ENCODE peak calls at places on chromosomes 2 and 18, in four cellular contexts. W, N, K and L are unnamed samples.
A peak's percentile ranks its signal among the peaks of the same experiment; 100 is the strongest.

GRCh38 chr2:126496493-126496892 is 159.5 kb upstream of the GYPC start:
- DNase-seq in W (no peak), N (no peak), K (no peak), L (no peak)

GRCh38 chr2:46539327-46540276 is 60.2 kb downstream of the TMEM247 start:
- DNase-seq in W (no peak), N (peak; percentile 43), K (no peak), L (no peak)

GRCh38 chr2:120175000-120175581 is 48.1 kb downstream of the TMEM185B start:
- DNase-seq in W (no peak), N (peak; percentile 74), K (peak; percentile 70), L (peak; percentile 25)

GRCh38 chr2:173134703-173135102 is 59.1 kb downstream of the MAP3K20 start:
- DNase-seq in W (no peak), N (no peak), K (no peak), L (no peak)

GRCh38 chr2:240215676-240216051 is 75.2 kb upstream of the OTOS start:
- DNase-seq in W (no peak), N (no peak), K (no peak), L (no peak)

GRCh38 chr18:59918320-59918755 is 18.5 kb downstream of the PMAIP1 start:
- DNase-seq in W (no peak), N (peak; percentile 49), K (no peak), L (no peak)

GRCh38 chr18:71293322-71293721 is 1004.5 kb downstream of the SOCS6 start:
- DNase-seq in W (no peak), N (no peak), K (no peak), L (no peak)

GRCh38 chr2:176134045-176134444 is 4.5 kb downstream of the HOXD8 start:
- DNase-seq in W (no peak), N (no peak), K (no peak), L (no peak)

GRCh38 chr18:331231-331771 is 63.5 kb upstream of the THOC1 start:
- DNase-seq in W (no peak), N (no peak), K (no peak), L (no peak)

GRCh38 chr18:37778417-37779165 is 213.0 kb upstream of the CELF4 start:
- DNase-seq in W (peak; percentile 84), N (peak; percentile 78), K (peak; percentile 37), L (peak; percentile 17)

GRCh38 chr2:27627963-27628766 is 647 bp downstream of the CCDC121 start:
- DNase-seq in W (no peak), N (no peak), K (peak; percentile 45), L (peak; percentile 42)

GRCh38 chr2:108270768-108271506 is 17.8 kb upstream of the SULT1C2 start:
- DNase-seq in W (no peak), N (no peak), K (peak; percentile 49), L (no peak)

GRCh38 chr2:152505495-152505906 is 170.5 kb downstream of the FMNL2 start:
- DNase-seq in W (no peak), N (no peak), K (no peak), L (peak; percentile 92)

GRCh38 chr2:216992056-216992455 is 132.2 kb upstream of the TNP1 start:
- DNase-seq in W (no peak), N (no peak), K (no peak), L (no peak)

GRCh38 chr2:216002274-216002673 is 11.1 kb downstream of the MREG start:
- DNase-seq in W (no peak), N (no peak), K (no peak), L (no peak)

GRCh38 chr2:164164602-164165001 is 428.8 kb upstream of the FIGN start:
- DNase-seq in W (no peak), N (no peak), K (no peak), L (no peak)

GRCh38 chr18:49723648-49724180 is 89.6 kb downstream of the ACAA2 start:
- DNase-seq in W (no peak), N (no peak), K (peak; percentile 80), L (peak; percentile 28)

GRCh38 chr2:237022533-237022932 is 63.2 kb upstream of the COPS8 start:
- DNase-seq in W (no peak), N (no peak), K (no peak), L (no peak)

GRCh38 chr2:212242739-212243138 is 295.9 kb downstream of the ERBB4 start:
- DNase-seq in W (no peak), N (no peak), K (no peak), L (no peak)

GRCh38 chr2:199462167-199462976 is 4.6 kb upstream of the SATB2 start:
- DNase-seq in W (no peak), N (peak; percentile 35), K (no peak), L (no peak)

GRCh38 chr2:199459286-199460100 is 1.8 kb upstream of the SATB2 start:
- DNase-seq in W (peak; percentile 82), N (peak; percentile 83), K (peak; percentile 88), L (no peak)

GRCh38 chr2:199460101-199460671 is 2.4 kb upstream of the SATB2 start:
- DNase-seq in W (no peak), N (no peak), K (no peak), L (no peak)

GRCh38 chr2:199461455-199462166 is 3.9 kb upstream of the SATB2 start:
- DNase-seq in W (no peak), N (peak; percentile 31), K (no peak), L (no peak)

DNA sequence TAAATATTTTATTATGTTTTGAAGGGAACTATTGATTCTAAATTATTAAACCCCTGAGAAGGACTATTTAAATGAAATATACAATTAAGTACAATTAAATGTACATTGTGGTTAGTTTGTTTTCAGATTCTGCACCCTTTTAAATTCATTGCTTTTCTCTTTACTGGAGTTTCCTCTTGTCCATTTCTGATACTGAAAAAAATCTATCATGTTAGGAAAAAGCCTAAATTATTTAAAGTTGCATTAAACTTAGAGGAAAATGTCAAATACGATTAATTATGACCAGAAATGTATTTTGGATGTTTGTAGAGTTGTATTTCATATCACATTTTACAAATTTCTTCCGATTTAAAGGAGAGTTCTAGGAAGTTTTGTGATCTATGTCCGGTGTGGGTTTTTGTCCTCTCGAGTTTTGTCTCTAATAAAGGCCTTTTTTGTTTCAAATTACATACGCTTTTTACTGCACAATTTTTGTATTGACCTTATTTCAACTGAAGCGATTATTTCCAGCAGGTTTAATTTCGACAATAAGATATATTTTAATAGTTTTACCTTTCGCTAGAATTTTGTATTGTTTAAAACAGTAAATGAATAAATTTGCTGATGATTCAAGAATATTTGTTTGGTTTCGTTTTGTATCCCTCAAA is 3.2 kb upstream of the SATB2 start:
- DNase-seq in W (no peak), N (no peak), K (no peak), L (no peak)
- TF ChIP-seq SIN3A in W (no peak), N (no peak), K (no peak), L (no peak)

DNA sequence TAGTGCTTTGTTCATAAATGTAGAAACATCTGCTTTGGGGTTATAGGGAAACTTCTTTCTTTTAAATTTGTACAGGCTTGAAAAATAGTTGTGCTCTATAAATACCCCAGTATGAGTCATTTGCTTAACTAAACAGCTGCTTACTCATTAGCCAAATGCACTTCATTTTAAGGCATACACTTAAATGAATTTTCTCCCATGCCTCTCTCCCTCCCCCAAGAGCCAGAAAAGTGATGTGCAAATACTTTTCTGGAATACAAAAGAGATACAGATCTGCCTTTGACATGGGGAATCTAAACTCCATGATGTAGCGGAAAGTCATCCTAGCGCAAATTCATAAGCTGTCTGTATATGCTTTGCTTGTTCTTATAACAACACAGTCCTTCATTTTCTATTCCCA is 469.4 kb downstream of the DLGAP1 start:
- DNase-seq in W (no peak), N (no peak), K (no peak), L (no peak)
- TF ChIP-seq CTCF in W (no peak), N (no peak), K (no peak), L (no peak)

DNA sequence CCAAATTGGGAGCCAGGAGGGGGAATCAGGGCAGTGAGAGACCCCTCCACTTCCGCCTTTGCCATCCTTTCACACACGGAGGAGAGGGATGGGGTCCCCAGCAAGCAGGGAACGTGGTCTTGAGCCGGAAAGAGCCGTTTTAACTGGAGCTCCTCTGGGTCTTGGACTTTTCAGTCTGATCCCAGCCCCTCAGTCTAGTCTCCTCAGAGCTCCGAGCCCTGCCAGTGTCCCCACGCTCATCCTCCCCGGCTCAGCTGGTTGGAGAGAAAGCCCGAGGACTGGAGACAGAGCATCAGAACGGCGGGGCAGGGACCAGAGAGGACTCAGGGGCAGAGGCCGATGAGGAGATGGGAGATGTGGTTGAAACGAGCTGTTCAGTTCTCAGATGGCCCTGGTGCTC is 26.1 kb upstream of the OTOF start:
- DNase-seq in W (no peak), N (no peak), K (no peak), L (no peak)
- H3K4me3 ChIP-seq in W (peak overlapping the region; percentile 44), N (no peak overlapping the region), K (no peak overlapping the region), L (peak overlapping the region; percentile 60)

DNA sequence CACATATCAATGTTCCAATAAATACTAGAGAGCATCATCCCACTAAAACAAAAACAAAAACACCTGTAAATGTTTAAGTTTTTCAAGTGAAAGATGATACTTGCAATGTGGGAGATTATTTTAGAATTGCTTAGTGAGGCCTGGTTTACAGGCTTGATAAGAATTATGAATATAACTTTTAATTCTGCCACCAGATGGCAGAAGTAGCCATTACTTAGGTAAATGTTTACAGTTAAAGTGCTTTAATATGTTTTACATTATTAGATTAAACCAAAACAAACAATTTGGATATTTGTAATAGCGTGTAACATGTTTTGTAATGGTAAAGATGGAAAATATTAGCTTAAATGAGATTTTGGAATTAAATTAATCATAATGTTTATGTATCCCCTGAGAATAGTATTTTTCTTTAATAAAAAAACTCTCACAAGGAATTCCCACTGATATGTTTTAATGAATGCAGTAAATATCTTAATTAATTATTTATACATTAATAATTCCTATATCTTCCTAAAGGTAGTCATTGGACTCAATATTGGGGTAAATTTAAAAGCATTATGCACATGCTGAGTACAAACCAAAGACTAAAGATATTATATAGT is 522.0 kb downstream of the SPAG16 start:
- DNase-seq in W (no peak), N (peak; percentile 27), K (peak; percentile 9), L (no peak)
- TF ChIP-seq SIN3A in W (no peak), N (no peak), K (no peak), L (no peak)

GRCh38 chr2:63791387-63791786 is 50.3 kb upstream of the UGP2 start:
- DNase-seq in W (no peak), N (no peak), K (no peak), L (no peak)
- TF ChIP-seq CTCF in W (no peak), N (no peak), K (no peak), L (no peak)

DNA sequence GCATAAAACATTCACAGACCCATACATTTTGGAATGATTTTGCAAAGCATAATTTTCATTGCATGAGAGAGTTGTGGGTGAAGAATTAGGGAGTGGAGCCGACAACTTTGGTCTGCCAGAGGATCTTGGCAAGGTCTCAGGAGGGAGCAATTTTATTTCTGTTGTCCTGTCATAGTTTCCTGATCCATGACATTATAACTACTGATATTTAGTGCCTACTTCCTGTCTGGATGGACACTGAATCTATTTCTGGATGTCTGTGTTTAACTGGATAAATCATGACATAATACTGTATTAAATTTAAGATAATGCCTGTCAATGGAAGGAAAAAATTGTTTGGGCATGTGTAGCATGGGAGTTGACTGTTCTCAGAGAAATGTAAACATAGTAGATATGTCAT is 2.5 kb downstream of the ITGA4 start:
- DNase-seq in W (no peak), N (no peak), K (no peak), L (no peak)
- H3K4me3 ChIP-seq in W (no peak overlapping the region), N (no peak overlapping the region), K (no peak overlapping the region), L (no peak overlapping the region)

GRCh38 chr2:30957591-30957990 is 150.3 kb upstream of the CAPN13 start:
- DNase-seq in W (no peak), N (no peak), K (no peak), L (no peak)
- TF ChIP-seq SIN3A in W (no peak), N (no peak), K (no peak), L (no peak)

DNA sequence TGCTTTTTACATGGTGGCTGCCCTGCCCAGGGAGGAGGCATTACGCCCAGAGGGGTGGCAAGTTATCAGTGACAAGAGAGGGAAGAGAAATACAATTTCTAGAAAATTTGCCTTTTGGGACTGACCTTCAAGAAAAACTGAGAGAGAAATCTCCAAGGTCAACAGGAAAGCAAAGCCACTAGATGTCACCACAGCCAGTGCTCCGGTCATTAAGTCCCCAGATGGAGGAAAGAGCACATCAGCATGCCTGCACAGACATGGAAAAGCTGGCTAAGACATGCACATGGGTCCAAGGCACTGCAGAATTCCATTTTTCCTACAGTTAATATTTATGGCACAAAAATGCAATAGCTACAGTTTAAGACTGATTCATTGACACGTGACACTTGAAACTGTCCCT is 21.0 kb downstream of the FHL2 start:
- DNase-seq in W (no peak), N (peak; percentile 64), K (no peak), L (no peak)
- TF ChIP-seq CTCF in W (peak; percentile 25), N (peak; percentile 32), K (peak; percentile 26), L (no peak)